ENCODE peak calls at places on chromosomes 1 and 21, in five cellular contexts. One of them, this sample, is unnamed. For H3K36me3, the result is how much of the 10 kb centered on the place peaks cover.

GRCh38 chr1:43970502-43970901 is 692 bp downstream of the DPH2 start:
- DNase-seq in GM23248: peak
- DNase-seq in PC-9: no peak
- DNase-seq in H1: no peak
- DNase-seq in HCT116: no peak
- DNase-seq in this sample: no peak

GRCh38 chr1:36248250-36248894 is 24.1 kb downstream of the THRAP3 start:
- DNase-seq in PC-9: peak
- DNase-seq in H1: no peak
- DNase-seq in HCT116: peak
- DNase-seq in GM23248: peak
- DNase-seq in this sample: no peak

GRCh38 chr1:55140137-55140536 is 75.0 kb downstream of the USP24 start:
- DNase-seq in HCT116: no peak
- DNase-seq in PC-9: no peak
- DNase-seq in GM23248: peak
- DNase-seq in H1: no peak
- DNase-seq in this sample: no peak

GRCh38 chr1:3695326-3696217 is 43.3 kb downstream of the TP73 start:
- DNase-seq in GM23248: peak
- DNase-seq in PC-9: peak
- DNase-seq in H1: no peak
- DNase-seq in HCT116: no peak
- DNase-seq in this sample: no peak

GRCh38 chr1:19405761-19406481 is 79.4 kb downstream of the CAPZB start:
- DNase-seq in GM23248: peak
- DNase-seq in HCT116: no peak
- DNase-seq in PC-9: no peak
- DNase-seq in H1: no peak
- DNase-seq in this sample: no peak

GRCh38 chr1:12184008-12184681 is 17.4 kb downstream of the TNFRSF1B start:
- DNase-seq in H1: no peak
- DNase-seq in PC-9: peak
- DNase-seq in HCT116: no peak
- DNase-seq in GM23248: peak
- DNase-seq in this sample: no peak

GRCh38 chr1:228149341-228150020 is at the start of gene GJC2:
- DNase-seq in H1: no peak
- DNase-seq in HCT116: no peak
- DNase-seq in GM23248: peak
- DNase-seq in PC-9: peak
- DNase-seq in this sample: no peak

GRCh38 chr1:58739851-58740466 is 40.1 kb upstream of the MYSM1 start:
- DNase-seq in HCT116: peak
- DNase-seq in H1: no peak
- DNase-seq in PC-9: no peak
- DNase-seq in GM23248: peak
- DNase-seq in this sample: no peak

GRCh38 chr1:156963621-156964020 is 43.2 kb downstream of the LRRC71 start:
- DNase-seq in PC-9: no peak
- DNase-seq in H1: no peak
- DNase-seq in HCT116: no peak
- DNase-seq in GM23248: peak
- DNase-seq in this sample: no peak

GRCh38 chr1:201676061-201676644 is 137.2 kb downstream of the NAV1 start:
- DNase-seq in H1: no peak
- DNase-seq in GM23248: peak
- DNase-seq in PC-9: peak
- DNase-seq in HCT116: no peak
- DNase-seq in this sample: no peak

GRCh38 chr1:95219407-95219806 is 14.6 kb upstream of the RWDD3 start:
- DNase-seq in H1: no peak
- DNase-seq in GM23248: no peak
- DNase-seq in PC-9: no peak
- DNase-seq in HCT116: no peak
- DNase-seq in this sample: no peak

GRCh38 chr1:230191079-230191478 is 124.0 kb downstream of the GALNT2 start:
- DNase-seq in GM23248: peak
- DNase-seq in PC-9: no peak
- DNase-seq in HCT116: no peak
- DNase-seq in H1: no peak
- DNase-seq in this sample: no peak

GRCh38 chr1:43930168-43930948 is 3.2 kb upstream of the ARTN start:
- DNase-seq in HCT116: peak
- DNase-seq in GM23248: peak
- DNase-seq in H1: no peak
- DNase-seq in PC-9: no peak
- DNase-seq in this sample: no peak

GRCh38 chr1:25569599-25570458 is 26.4 kb downstream of the LDLRAP1 start:
- DNase-seq in HCT116: no peak
- DNase-seq in PC-9: no peak
- DNase-seq in GM23248: peak
- DNase-seq in H1: no peak
- DNase-seq in this sample: no peak

GRCh38 chr1:109529895-109530456 is 9.7 kb upstream of the GPR61 start:
- DNase-seq in GM23248: no peak
- DNase-seq in PC-9: no peak
- DNase-seq in HCT116: no peak
- DNase-seq in H1: no peak
- DNase-seq in this sample: no peak

GRCh38 chr1:241323510-241323909 is 33.5 kb downstream of the RGS7 start:
- DNase-seq in GM23248: peak
- DNase-seq in HCT116: no peak
- DNase-seq in PC-9: no peak
- DNase-seq in H1: peak
- DNase-seq in this sample: no peak

GRCh38 chr1:206419250-206419649 is 51.0 kb upstream of the IKBKE start:
- DNase-seq in H1: no peak
- DNase-seq in PC-9: peak
- DNase-seq in HCT116: no peak
- DNase-seq in GM23248: peak
- DNase-seq in this sample: no peak

GRCh38 chr1:233113009-233113712 is 162.8 kb downstream of the NTPCR start:
- DNase-seq in PC-9: peak
- DNase-seq in H1: peak
- DNase-seq in GM23248: peak
- DNase-seq in HCT116: peak
- DNase-seq in this sample: peak

GRCh38 chr1:155691992-155692528 is 3.2 kb downstream of the DAP3 start:
- DNase-seq in H1: no peak
- DNase-seq in GM23248: no peak
- DNase-seq in HCT116: no peak
- DNase-seq in PC-9: no peak
- DNase-seq in this sample: no peak

GRCh38 chr1:226956942-226957713 is 17.0 kb downstream of the COQ8A start:
- DNase-seq in H1: no peak
- DNase-seq in GM23248: no peak
- DNase-seq in HCT116: no peak
- DNase-seq in PC-9: no peak
- DNase-seq in this sample: no peak

GRCh38 chr1:6171546-6172124 is 8.5 kb downstream of the CHD5 start:
- DNase-seq in HCT116: no peak
- DNase-seq in PC-9: no peak
- DNase-seq in GM23248: peak
- DNase-seq in H1: no peak
- DNase-seq in this sample: no peak

GRCh38 chr1:34918609-34919561 is 10.6 kb downstream of the DLGAP3 start:
- DNase-seq in PC-9: no peak
- DNase-seq in HCT116: no peak
- DNase-seq in GM23248: no peak
- DNase-seq in H1: peak
- DNase-seq in this sample: no peak

GRCh38 chr1:228555074-228555989 is 68.2 kb downstream of the RNF187 start:
- DNase-seq in HCT116: no peak
- DNase-seq in H1: no peak
- DNase-seq in GM23248: no peak
- DNase-seq in PC-9: peak
- DNase-seq in this sample: no peak

GRCh38 chr21:35664683-35665082 is 395.6 kb downstream of the SETD4 start:
- DNase-seq in GM23248: peak
- DNase-seq in HCT116: peak
- DNase-seq in H1: no peak
- DNase-seq in PC-9: peak
- DNase-seq in this sample: no peak

GRCh38 chr1:89310505-89310904 is 37.8 kb upstream of the GBP5 start:
- DNase-seq in PC-9: no peak
- DNase-seq in H1: no peak
- DNase-seq in HCT116: no peak
- DNase-seq in GM23248: peak
- DNase-seq in this sample: no peak

GRCh38 chr21:42016364-42016985 is 6.3 kb upstream of the ZBTB21 start:
- DNase-seq in PC-9: no peak
- DNase-seq in H1: no peak
- DNase-seq in HCT116: no peak
- DNase-seq in GM23248: no peak
- DNase-seq in this sample: no peak

GRCh38 chr1:51535006-51535592 is 16.0 kb upstream of the EPS15 start:
- DNase-seq in GM23248: peak
- DNase-seq in H1: no peak
- DNase-seq in HCT116: peak
- DNase-seq in PC-9: peak
- DNase-seq in this sample: no peak

GRCh38 chr1:1665815-1666251 is 7.0 kb upstream of the CDK11B start:
- DNase-seq in GM23248: peak
- DNase-seq in H1: no peak
- DNase-seq in PC-9: no peak
- DNase-seq in HCT116: no peak
- DNase-seq in this sample: no peak

GRCh38 chr1:86218859-86219258 is 62.3 kb upstream of the COL24A1 start:
- DNase-seq in H1: no peak
- DNase-seq in GM23248: no peak
- DNase-seq in HCT116: no peak
- DNase-seq in PC-9: no peak
- DNase-seq in this sample: no peak

DNA sequence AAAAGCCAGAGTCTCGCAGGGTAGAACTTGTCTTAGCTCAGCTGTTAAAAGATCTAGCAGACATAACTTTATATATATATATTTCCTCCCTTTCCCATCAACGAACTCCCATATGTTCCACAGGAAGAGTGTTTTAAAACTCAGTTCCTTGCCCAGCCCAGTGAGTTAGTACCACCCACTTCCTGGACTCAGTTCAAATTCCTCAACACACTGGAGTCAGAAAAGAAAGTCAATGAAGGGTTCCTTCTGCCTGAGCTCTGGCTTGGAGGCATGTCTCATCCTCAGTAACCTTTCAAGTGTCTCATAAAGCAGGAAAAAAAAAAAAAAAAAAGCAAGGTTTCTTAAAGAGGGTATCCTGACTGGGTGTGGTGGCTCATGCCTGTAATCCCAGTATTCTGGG is 15.6 kb downstream of the TPM3 start:
- DNase-seq in GM23248: peak
- DNase-seq in HCT116: no peak
- DNase-seq in PC-9: no peak
- DNase-seq in H1: no peak
- DNase-seq in this sample: no peak
- H3K4me3 ChIP-seq in GM23248: no peak
- H3K4me3 ChIP-seq in HCT116: no peak
- H3K4me3 ChIP-seq in PC-9: no peak
- H3K4me3 ChIP-seq in H1: no peak
- H3K4me3 ChIP-seq in this sample: no peak

GRCh38 chr1:64844609-64845008 is 99.7 kb downstream of the RAVER2 start:
- DNase-seq in HCT116: no peak
- DNase-seq in PC-9: no peak
- DNase-seq in H1: no peak
- DNase-seq in GM23248: no peak
- DNase-seq in this sample: no peak
- H3K36me3 ChIP-seq in HCT116: under half
- H3K36me3 ChIP-seq in PC-9: under half
- H3K36me3 ChIP-seq in H1: under half
- H3K36me3 ChIP-seq in GM23248: under half
- H3K36me3 ChIP-seq in this sample: under half

GRCh38 chr1:103111926-103112325 is 3.6 kb upstream of the COL11A1 start:
- DNase-seq in PC-9: no peak
- DNase-seq in H1: no peak
- DNase-seq in HCT116: no peak
- DNase-seq in GM23248: no peak
- DNase-seq in this sample: no peak

GRCh38 chr1:103108525-103109150 is 316 bp upstream of the COL11A1 start:
- DNase-seq in PC-9: no peak
- DNase-seq in H1: peak
- DNase-seq in HCT116: no peak
- DNase-seq in GM23248: no peak
- DNase-seq in this sample: no peak

GRCh38 chr1:103110701-103111100 is 2.4 kb upstream of the COL11A1 start:
- DNase-seq in H1: no peak
- DNase-seq in PC-9: no peak
- DNase-seq in HCT116: no peak
- DNase-seq in GM23248: no peak
- DNase-seq in this sample: no peak

GRCh38 chr1:103107696-103108524 is at the start of gene COL11A1:
- DNase-seq in HCT116: no peak
- DNase-seq in PC-9: no peak
- DNase-seq in GM23248: no peak
- DNase-seq in H1: no peak
- DNase-seq in this sample: no peak

DNA sequence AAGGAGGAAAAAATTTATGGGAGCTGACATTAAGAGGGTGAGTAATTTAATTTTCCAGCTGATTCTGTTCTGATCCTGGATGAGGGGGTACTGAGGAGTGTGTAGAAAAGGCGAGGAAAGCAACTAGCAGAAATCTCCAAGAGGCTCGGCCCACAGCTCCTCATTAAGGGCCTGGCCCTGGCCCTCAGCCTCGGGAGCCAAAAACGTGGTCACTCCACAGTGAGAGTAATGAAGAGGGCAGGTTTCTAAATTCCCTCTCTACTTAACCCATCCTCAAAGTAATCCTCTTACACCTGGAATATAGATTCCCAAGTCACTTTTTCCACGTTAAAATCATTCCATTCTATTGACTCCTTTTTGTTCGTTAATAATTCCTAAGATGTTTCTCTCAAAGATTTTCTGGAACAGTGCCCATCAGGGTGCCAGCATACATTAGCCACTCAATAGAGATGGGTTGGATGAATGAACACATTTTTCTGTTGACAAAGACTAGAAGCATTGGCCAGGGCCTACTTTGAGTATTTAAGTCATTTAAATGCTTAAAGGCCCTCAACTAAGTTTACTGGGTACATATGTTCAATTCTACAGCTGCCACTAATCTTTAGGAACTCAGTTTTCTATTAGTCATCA is 1.1 kb upstream of the COL11A1 start:
- DNase-seq in PC-9: no peak
- DNase-seq in H1: no peak
- DNase-seq in GM23248: no peak
- DNase-seq in HCT116: no peak
- DNase-seq in this sample: no peak
- H3K4me2 ChIP-seq in PC-9: no peak
- H3K4me2 ChIP-seq in H1: peak
- H3K4me2 ChIP-seq in GM23248: no peak
- H3K4me2 ChIP-seq in HCT116: no peak
- H3K4me2 ChIP-seq in this sample: no peak

DNA sequence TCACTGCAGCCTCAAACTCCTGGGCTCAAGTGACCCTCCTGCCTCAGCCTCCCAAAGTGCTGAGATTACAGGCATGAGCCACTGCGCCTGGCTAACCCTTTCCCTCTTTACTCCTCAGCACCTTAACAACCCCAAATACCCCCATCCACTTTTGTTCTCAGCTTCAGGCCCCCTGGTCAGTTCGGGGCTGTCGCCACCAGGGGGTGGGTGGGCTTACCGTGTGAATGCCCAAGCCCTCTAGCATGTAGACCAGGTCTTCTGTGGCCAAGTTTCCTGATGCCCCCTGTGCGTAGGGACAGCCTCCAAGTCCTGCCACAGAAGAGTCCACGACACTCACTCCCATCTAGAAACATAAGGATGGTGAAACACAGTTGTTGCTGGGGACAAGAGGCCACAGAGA is 3.6 kb upstream of the GALE start:
- DNase-seq in H1: no peak
- DNase-seq in GM23248: no peak
- DNase-seq in HCT116: no peak
- DNase-seq in PC-9: no peak
- DNase-seq in this sample: no peak
- H3K4me3 ChIP-seq in H1: no peak
- H3K4me3 ChIP-seq in GM23248: no peak
- H3K4me3 ChIP-seq in HCT116: no peak
- H3K4me3 ChIP-seq in PC-9: no peak
- H3K4me3 ChIP-seq in this sample: no peak

This sample was measured in keratinocyte.